ENCODE peak calls at places on chromosomes 5 and 9, in five cellular contexts. C is RPMI7951; R is BE2C; Q is neural crest cell; I is stimulated activated CD8-positive, alpha-beta memory T cell treated with anti-CD3 and anti-CD28 coated beads, Interleukin-4, amount 100 ng/mL, for 24 hours. U is an unnamed sample.

GRCh38 chr9:131835132-131835910 is 95.4 kb upstream of the RAPGEF1 start:
- DNase-seq in Q (no peak), I (no peak), R (no peak), C (no peak), U (no peak)

GRCh38 chr5:883475-884181 is 9.0 kb downstream of the BRD9 start:
- DNase-seq in I (no peak), Q (no peak), R (no peak), C (no peak), U (no peak)

GRCh38 chr5:142145106-142145900 is 36.7 kb downstream of the NDFIP1 start:
- DNase-seq in Q (peak), C (peak), R (peak), I (peak), U (peak)

GRCh38 chr5:34930527-34930844 is 1.1 kb downstream of the DNAJC21 start:
- DNase-seq in R (no peak), Q (no peak), I (no peak), C (peak), U (no peak)

GRCh38 chr5:116575635-116576042 is 1.0 kb upstream of the SEMA6A start:
- DNase-seq in R (peak), C (no peak), Q (peak), I (no peak), U (peak)

GRCh38 chr9:126474201-126474765 is 139.4 kb upstream of the LMX1B start:
- DNase-seq in Q (no peak), R (no peak), I (no peak), C (peak), U (no peak)

GRCh38 chr5:142474426-142474825 is 149.6 kb upstream of the SPRY4 start:
- DNase-seq in Q (no peak), I (no peak), R (no peak), C (peak), U (no peak)

GRCh38 chr9:119533509-119533908 is 164.3 kb upstream of the BRINP1 start:
- DNase-seq in C (no peak), Q (no peak), R (no peak), I (no peak), U (no peak)

GRCh38 chr5:103785569-103785968 is 223.0 kb upstream of the NUDT12 start:
- DNase-seq in Q (no peak), R (no peak), I (no peak), C (no peak), U (no peak)

GRCh38 chr9:131500939-131501541 is 1.7 kb upstream of the POMT1 start:
- DNase-seq in I (peak), C (peak), Q (no peak), R (no peak), U (peak)

U was measured in SK-MEL-5.